ENCODE peak calls at places on chromosomes 3 and 15, in seven cellular contexts. I, Q, A, W, X, Z and V are unnamed samples.

GRCh38 chr3:182484682-182485081 is 308.6 kb upstream of the ATP11B start:
- DNase-seq in I (no peak), Q (no peak), A (no peak), W (no peak), X (peak), Z (no peak), V (no peak)

GRCh38 chr3:59482684-59483083 is 432.9 kb upstream of the CFAP20DC start:
- DNase-seq in I (no peak), Q (peak), A (no peak), W (no peak), X (no peak), Z (no peak), V (no peak)

GRCh38 chr15:75597667-75598341 is 18.7 kb upstream of the PTPN9 start:
- DNase-seq in I (peak), Q (no peak), A (no peak), W (no peak), X (peak), Z (peak), V (no peak)

GRCh38 chr3:175648939-175649338 is 789.8 kb downstream of the NAALADL2 start:
- DNase-seq in I (no peak), Q (no peak), A (no peak), W (no peak), X (no peak), Z (no peak), V (no peak)

GRCh38 chr3:127349501-127350171 is 61.8 kb upstream of the PRR20G start:
- DNase-seq in I (no peak), Q (no peak), A (no peak), W (no peak), X (no peak), Z (no peak), V (no peak)

GRCh38 chr3:122271246-122271898 is 53.7 kb upstream of the CSTA start:
- DNase-seq in I (no peak), Q (no peak), A (no peak), W (no peak), X (no peak), Z (no peak), V (no peak)

GRCh38 chr3:45051685-45052084 is 25.6 kb downstream of the CLEC3B start:
- DNase-seq in I (no peak), Q (no peak), A (no peak), W (no peak), X (no peak), Z (no peak), V (no peak)

GRCh38 chr15:51874751-51875644 is 45.5 kb downstream of the TMOD3 start:
- DNase-seq in I (peak), Q (peak), A (peak), W (peak), X (peak), Z (peak), V (no peak)

GRCh38 chr3:16484216-16484615 is 29.3 kb downstream of the RFTN1 start:
- DNase-seq in I (peak), Q (peak), A (peak), W (peak), X (no peak), Z (no peak), V (no peak)

GRCh38 chr15:57109005-57109404 is 190.6 kb downstream of the TCF12 start:
- DNase-seq in I (no peak), Q (no peak), A (no peak), W (no peak), X (no peak), Z (no peak), V (no peak)

GRCh38 chr15:63063164-63063756 is 20.7 kb downstream of the TPM1 start:
- DNase-seq in I (no peak), Q (no peak), A (no peak), W (no peak), X (no peak), Z (no peak), V (no peak)

GRCh38 chr15:96046620-96047240 is 283.8 kb upstream of the NR2F2 start:
- DNase-seq in I (no peak), Q (peak), A (no peak), W (peak), X (peak), Z (no peak), V (no peak)

GRCh38 chr15:93180656-93181055 is 91.6 kb upstream of the RGMA start:
- DNase-seq in I (no peak), Q (no peak), A (no peak), W (no peak), X (peak), Z (no peak), V (no peak)

GRCh38 chr3:141129049-141130038 is 78.2 kb downstream of the SPSB4 start:
- DNase-seq in I (no peak), Q (no peak), A (no peak), W (no peak), X (no peak), Z (no peak), V (no peak)

GRCh38 chr15:96334705-96335428 is 4.4 kb downstream of the NR2F2 start:
- DNase-seq in I (no peak), Q (no peak), A (no peak), W (no peak), X (peak), Z (no peak), V (no peak)

GRCh38 chr3:187640823-187641135 is 29.4 kb downstream of the SST start:
- DNase-seq in I (no peak), Q (no peak), A (no peak), W (no peak), X (no peak), Z (no peak), V (no peak)

GRCh38 chr15:40554164-40554530 is 10.7 kb downstream of the CCDC32 start:
- DNase-seq in I (no peak), Q (no peak), A (no peak), W (no peak), X (peak), Z (no peak), V (no peak)

GRCh38 chr15:82587805-82588204 is 47.5 kb upstream of the RPS17 start:
- DNase-seq in I (no peak), Q (no peak), A (no peak), W (no peak), X (peak), Z (no peak), V (no peak)

GRCh38 chr15:56537881-56538280 is 72.9 kb upstream of the MNS1 start:
- DNase-seq in I (peak), Q (no peak), A (no peak), W (no peak), X (no peak), Z (no peak), V (no peak)

GRCh38 chr15:43127752-43128151 is 5.6 kb upstream of the TMEM62 start:
- DNase-seq in I (no peak), Q (no peak), A (no peak), W (no peak), X (no peak), Z (no peak), V (no peak)

GRCh38 chr3:25218362-25218761 is 209.7 kb upstream of the RARB start:
- DNase-seq in I (no peak), Q (no peak), A (no peak), W (no peak), X (no peak), Z (no peak), V (no peak)

GRCh38 chr3:141625506-141625905 is 112.6 kb upstream of the RNF7 start:
- DNase-seq in I (no peak), Q (peak), A (peak), W (no peak), X (no peak), Z (peak), V (no peak)

GRCh38 chr15:96586901-96587300 is 256.4 kb downstream of the NR2F2 start:
- DNase-seq in I (no peak), Q (no peak), A (no peak), W (no peak), X (no peak), Z (no peak), V (no peak)

GRCh38 chr3:70916375-70917055 is 604.1 kb upstream of the MDFIC2 start:
- DNase-seq in I (no peak), Q (no peak), A (no peak), W (peak), X (no peak), Z (no peak), V (no peak)

GRCh38 chr15:88142141-88142540 is 114.4 kb downstream of the NTRK3 start:
- DNase-seq in I (no peak), Q (no peak), A (no peak), W (no peak), X (no peak), Z (no peak), V (no peak)

GRCh38 chr3:67678665-67679064 is 24.3 kb upstream of the SUCLG2 start:
- DNase-seq in I (no peak), Q (no peak), A (no peak), W (no peak), X (no peak), Z (no peak), V (no peak)

GRCh38 chr3:189529468-189529867 is 101.7 kb upstream of the TP63 start:
- DNase-seq in I (no peak), Q (no peak), A (no peak), W (no peak), X (no peak), Z (no peak), V (no peak)

GRCh38 chr15:68578175-68578959 is 426 bp upstream of the CORO2B start:
- DNase-seq in I (peak), Q (peak), A (peak), W (no peak), X (peak), Z (peak), V (no peak)

GRCh38 chr3:108053025-108053424 is 37.8 kb downstream of the CD47 start:
- DNase-seq in I (peak), Q (no peak), A (no peak), W (no peak), X (no peak), Z (no peak), V (no peak)

GRCh38 chr3:184289426-184289938 is 9.6 kb upstream of the PSMD2 start:
- DNase-seq in I (peak), Q (peak), A (peak), W (peak), X (peak), Z (peak), V (no peak)

GRCh38 chr3:183148056-183148455 is 14.5 kb downstream of the LAMP3 start:
- DNase-seq in I (no peak), Q (peak), A (peak), W (no peak), X (no peak), Z (no peak), V (no peak)

GRCh38 chr3:62875103-62876002 is at the start of gene CADPS:
- DNase-seq in I (no peak), Q (no peak), A (peak), W (no peak), X (peak), Z (no peak), V (no peak)
- H3K4me3 ChIP-seq in I (peak), Q (peak), A (peak), W (no peak), X (peak), Z (peak), V (no peak)

GRCh38 chr15:65414841-65415621 is 7.7 kb downstream of the IGDCC4 start:
- DNase-seq in I (no peak), Q (no peak), A (peak), W (no peak), X (peak), Z (peak), V (no peak)
- TF ChIP-seq CTCF in I (no peak), Q (no peak), A (no peak), W (no peak), X (no peak), Z (no peak), V (no peak)

GRCh38 chr3:172244011-172244410 is 204.2 kb downstream of the GHSR start:
- DNase-seq in I (no peak), Q (no peak), A (no peak), W (no peak), X (no peak), Z (no peak), V (no peak)

GRCh38 chr3:172239218-172239738 is 199.9 kb downstream of the FNDC3B start:
- DNase-seq in I (no peak), Q (no peak), A (no peak), W (no peak), X (no peak), Z (no peak), V (no peak)

GRCh38 chr3:172246107-172246870 is 202.0 kb downstream of the GHSR start:
- DNase-seq in I (peak), Q (no peak), A (no peak), W (no peak), X (no peak), Z (no peak), V (no peak)

GRCh38 chr3:172237121-172237742 is 197.9 kb downstream of the FNDC3B start:
- DNase-seq in I (no peak), Q (no peak), A (no peak), W (no peak), X (no peak), Z (no peak), V (no peak)

GRCh38 chr3:172241385-172241784 is 202.0 kb downstream of the FNDC3B start:
- DNase-seq in I (no peak), Q (no peak), A (no peak), W (no peak), X (no peak), Z (no peak), V (no peak)
- H3K4me3 ChIP-seq in I (no peak), Q (no peak), A (no peak), W (no peak), X (no peak), Z (no peak), V (no peak)

GRCh38 chr3:85303156-85303555 is 344.4 kb downstream of the CADM2 start:
- DNase-seq in I (no peak), Q (no peak), A (no peak), W (no peak), X (no peak), Z (no peak), V (no peak)

DNA sequence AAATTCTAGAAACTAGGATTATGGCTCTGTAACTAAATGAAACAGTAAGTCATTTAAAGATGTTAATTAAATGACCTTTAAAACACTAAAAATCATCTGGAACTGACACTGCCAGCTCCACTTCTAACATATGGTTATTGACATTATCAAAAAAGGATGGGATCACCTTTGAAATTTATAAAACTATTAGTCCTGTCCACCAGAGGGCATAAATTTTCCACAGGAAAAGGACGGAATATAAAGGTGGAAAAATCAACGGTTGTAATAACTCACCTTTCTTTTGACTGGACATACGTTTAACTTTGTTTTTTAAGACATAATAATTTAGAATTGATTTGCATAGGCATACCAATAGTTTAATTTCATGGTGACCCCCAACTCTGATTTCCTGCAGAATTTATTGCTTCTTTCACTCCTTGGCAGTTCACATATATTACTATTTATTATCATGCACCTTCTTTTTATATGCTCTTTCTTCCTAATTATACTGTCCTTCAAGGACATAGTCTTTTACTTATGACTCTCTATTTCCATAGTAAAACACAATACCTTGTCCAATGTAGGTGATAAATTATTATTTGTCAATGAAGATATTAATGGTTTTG is 345.7 kb downstream of the CADM2 start:
- DNase-seq in I (no peak), Q (no peak), A (peak), W (no peak), X (peak), Z (peak), V (no peak)
- TF ChIP-seq CTCF in I (peak), Q (no peak), A (peak), W (no peak), X (peak), Z (peak), V (no peak)

GRCh38 chr3:87792532-87793321 is 266.1 kb downstream of the CGGBP1 start:
- DNase-seq in I (no peak), Q (no peak), A (no peak), W (no peak), X (peak), Z (peak), V (no peak)
- H3K4me3 ChIP-seq in I (peak), Q (peak), A (no peak), W (no peak), X (peak), Z (peak), V (no peak)

DNA sequence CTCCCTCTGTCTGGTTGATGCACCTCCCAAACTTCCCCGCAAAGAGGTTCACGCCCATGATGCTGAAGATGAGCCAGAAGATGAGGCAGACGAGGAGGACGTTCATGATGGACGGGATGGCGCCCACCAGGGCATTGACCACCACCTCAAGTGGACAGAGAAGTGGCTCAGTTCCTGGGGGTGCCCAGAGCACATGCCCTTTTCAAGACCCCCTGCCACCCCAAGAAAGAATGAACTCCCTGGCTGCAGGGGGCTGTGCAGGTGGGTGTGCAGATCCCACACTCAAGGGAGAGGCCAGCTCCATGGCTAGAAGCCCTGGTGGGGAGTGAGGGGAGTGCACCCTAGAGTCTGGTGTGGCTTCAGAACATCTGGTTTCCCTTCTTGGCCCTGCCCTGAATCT is 64.1 kb downstream of the EXOG start:
- DNase-seq in I (peak), Q (no peak), A (no peak), W (no peak), X (no peak), Z (no peak), V (no peak)
- TF ChIP-seq CTCF in I (no peak), Q (no peak), A (no peak), W (no peak), X (no peak), Z (no peak), V (peak)

GRCh38 chr3:46709721-46710120 is 7.9 kb downstream of the PRSS50 start:
- DNase-seq in I (no peak), Q (no peak), A (no peak), W (no peak), X (no peak), Z (no peak), V (no peak)
- H3K4me3 ChIP-seq in I (no peak), Q (no peak), A (no peak), W (no peak), X (no peak), Z (no peak), V (no peak)

GRCh38 chr3:128784228-128784627 is 58.2 kb downstream of the RAB7A start:
- DNase-seq in I (no peak), Q (no peak), A (no peak), W (no peak), X (peak), Z (peak), V (no peak)

GRCh38 chr3:128784843-128785242 is 58.9 kb downstream of the RAB7A start:
- DNase-seq in I (no peak), Q (no peak), A (no peak), W (no peak), X (no peak), Z (no peak), V (no peak)

GRCh38 chr3:128788268-128788869 is 62.4 kb downstream of the RAB7A start:
- DNase-seq in I (no peak), Q (no peak), A (no peak), W (no peak), X (no peak), Z (no peak), V (no peak)

GRCh38 chr3:128786434-128787020 is 60.5 kb downstream of the RAB7A start:
- DNase-seq in I (no peak), Q (peak), A (no peak), W (no peak), X (no peak), Z (no peak), V (no peak)

GRCh38 chr3:128787256-128788253 is 61.6 kb downstream of the RAB7A start:
- DNase-seq in I (no peak), Q (no peak), A (no peak), W (no peak), X (peak), Z (peak), V (peak)
- TF ChIP-seq CTCF in I (peak), Q (no peak), A (peak), W (peak), X (peak), Z (no peak), V (peak)

GRCh38 chr3:171283248-171284222 is 176.7 kb downstream of the TNIK start:
- DNase-seq in I (no peak), Q (no peak), A (no peak), W (no peak), X (no peak), Z (no peak), V (no peak)

GRCh38 chr3:171284308-171285075 is 175.7 kb downstream of the TNIK start:
- DNase-seq in I (no peak), Q (peak), A (peak), W (peak), X (no peak), Z (peak), V (peak)

GRCh38 chr3:171290680-171291079 is 169.5 kb downstream of the TNIK start:
- DNase-seq in I (no peak), Q (no peak), A (no peak), W (no peak), X (no peak), Z (no peak), V (no peak)

GRCh38 chr3:171285287-171285686 is 174.9 kb downstream of the TNIK start:
- DNase-seq in I (no peak), Q (no peak), A (no peak), W (no peak), X (no peak), Z (no peak), V (no peak)

GRCh38 chr3:171286580-171287249 is 173.5 kb downstream of the TNIK start:
- DNase-seq in I (no peak), Q (no peak), A (peak), W (no peak), X (no peak), Z (no peak), V (peak)
- H3K4me3 ChIP-seq in I (no peak), Q (no peak), A (no peak), W (no peak), X (no peak), Z (no peak), V (no peak)

DNA sequence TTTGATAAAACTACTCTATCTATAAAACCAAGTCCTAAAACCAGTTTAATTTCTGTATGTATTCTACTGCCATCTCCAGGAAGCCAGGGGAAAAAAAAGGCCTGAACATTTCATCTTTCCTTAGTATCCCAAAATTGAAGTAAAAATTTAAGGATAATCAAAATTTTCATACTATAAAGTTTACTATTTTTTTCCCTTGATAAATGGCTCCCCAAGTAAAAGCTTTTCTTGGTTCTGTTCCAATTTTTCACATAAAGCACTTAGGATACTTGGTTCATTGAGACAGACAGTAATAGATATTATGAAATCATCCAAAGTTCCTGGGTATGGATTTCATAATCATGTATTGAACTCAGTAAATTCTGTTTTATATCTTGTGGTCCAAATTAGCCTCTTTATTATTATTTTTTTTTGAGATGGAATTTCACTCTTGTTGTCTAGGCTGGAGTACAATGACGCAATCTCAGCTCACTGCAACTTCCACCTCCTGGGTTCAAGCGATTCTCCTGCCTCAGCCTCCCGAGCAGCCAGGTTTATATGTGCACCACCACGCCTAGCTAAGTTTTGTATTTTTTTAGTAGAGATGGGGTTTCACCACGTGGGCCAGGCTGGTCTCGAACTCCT is 34.5 kb downstream of the ICE2 start:
- DNase-seq in I (no peak), Q (no peak), A (peak), W (no peak), X (no peak), Z (peak), V (no peak)
- TF ChIP-seq CTCF in I (peak), Q (peak), A (peak), W (peak), X (no peak), Z (peak), V (no peak)